ENCODE peak calls at places on chromosomes 13 and 19, in ten cellular contexts. One of them, this sample, is unnamed.

GRCh38 chr13:45299194-45299593 is 41.8 kb downstream of the TPT1 start:
- DNase-seq in endothelial cell of umbilical vein: peak; percentile 53
- DNase-seq in lower leg skin: no peak
- DNase-seq in ovary: no peak
- DNase-seq in GM12891: no peak
- DNase-seq in IMR-90: peak; percentile 45
- DNase-seq in right lobe of liver: no peak
- DNase-seq in body of pancreas: no peak
- DNase-seq in GM12892: no peak
- DNase-seq in A549: no peak
- DNase-seq in this sample: no peak

GRCh38 chr19:49763230-49763629 is at the start of gene TSKS:
- DNase-seq in body of pancreas: no peak
- DNase-seq in ovary: peak; percentile 37
- DNase-seq in lower leg skin: no peak
- DNase-seq in right lobe of liver: no peak
- DNase-seq in GM12891: no peak
- DNase-seq in GM12892: no peak
- DNase-seq in endothelial cell of umbilical vein: no peak
- DNase-seq in A549: no peak
- DNase-seq in IMR-90: no peak
- DNase-seq in this sample: no peak

GRCh38 chr19:46225558-46226004 is 4.0 kb upstream of the IGFL1 start:
- DNase-seq in endothelial cell of umbilical vein: peak; percentile 7
- DNase-seq in body of pancreas: no peak
- DNase-seq in IMR-90: peak; percentile 2
- DNase-seq in A549: no peak
- DNase-seq in GM12892: no peak
- DNase-seq in GM12891: no peak
- DNase-seq in right lobe of liver: no peak
- DNase-seq in lower leg skin: no peak
- DNase-seq in ovary: no peak
- DNase-seq in this sample: no peak

GRCh38 chr13:48158290-48158689 is 63.4 kb upstream of the MED4 start:
- DNase-seq in body of pancreas: no peak
- DNase-seq in IMR-90: no peak
- DNase-seq in A549: no peak
- DNase-seq in lower leg skin: no peak
- DNase-seq in ovary: no peak
- DNase-seq in GM12891: no peak
- DNase-seq in GM12892: no peak
- DNase-seq in endothelial cell of umbilical vein: no peak
- DNase-seq in right lobe of liver: no peak
- DNase-seq in this sample: no peak

GRCh38 chr13:44234566-44234965 is 139.1 kb upstream of the SERP2 start:
- DNase-seq in body of pancreas: no peak
- DNase-seq in A549: no peak
- DNase-seq in lower leg skin: no peak
- DNase-seq in GM12892: no peak
- DNase-seq in GM12891: no peak
- DNase-seq in IMR-90: peak; percentile 37
- DNase-seq in ovary: no peak
- DNase-seq in endothelial cell of umbilical vein: no peak
- DNase-seq in right lobe of liver: no peak
- DNase-seq in this sample: no peak

GRCh38 chr19:52453324-52454094 is at the start of gene ZNF578:
- DNase-seq in GM12891: peak; percentile 29
- DNase-seq in A549: no peak
- DNase-seq in body of pancreas: peak; percentile 67
- DNase-seq in endothelial cell of umbilical vein: peak; percentile 48
- DNase-seq in lower leg skin: peak; percentile 62
- DNase-seq in IMR-90: peak; percentile 84
- DNase-seq in right lobe of liver: peak; percentile 52
- DNase-seq in ovary: peak; percentile 80
- DNase-seq in GM12892: peak; percentile 11
- DNase-seq in this sample: peak; percentile 60

GRCh38 chr19:6249296-6249695 is 30.5 kb downstream of the MLLT1 start:
- DNase-seq in ovary: no peak
- DNase-seq in GM12891: no peak
- DNase-seq in right lobe of liver: no peak
- DNase-seq in endothelial cell of umbilical vein: no peak
- DNase-seq in A549: no peak
- DNase-seq in IMR-90: peak; percentile 49
- DNase-seq in body of pancreas: no peak
- DNase-seq in lower leg skin: no peak
- DNase-seq in GM12892: peak; percentile 5
- DNase-seq in this sample: peak; percentile 45

GRCh38 chr13:66835040-66835628 is 395.0 kb downstream of the PCDH9 start:
- DNase-seq in endothelial cell of umbilical vein: peak; percentile 63
- DNase-seq in GM12892: no peak
- DNase-seq in lower leg skin: no peak
- DNase-seq in right lobe of liver: peak; percentile 86
- DNase-seq in IMR-90: peak; percentile 18
- DNase-seq in ovary: peak; percentile 71
- DNase-seq in body of pancreas: peak; percentile 43
- DNase-seq in A549: peak; percentile 66
- DNase-seq in GM12891: no peak
- DNase-seq in this sample: peak; percentile 67

GRCh38 chr13:38767506-38768265 is 80.8 kb downstream of the FREM2 start:
- DNase-seq in IMR-90: no peak
- DNase-seq in lower leg skin: no peak
- DNase-seq in body of pancreas: no peak
- DNase-seq in ovary: no peak
- DNase-seq in GM12892: no peak
- DNase-seq in A549: no peak
- DNase-seq in GM12891: no peak
- DNase-seq in endothelial cell of umbilical vein: no peak
- DNase-seq in right lobe of liver: no peak
- DNase-seq in this sample: no peak

GRCh38 chr19:29586401-29586800 is 19.7 kb upstream of the POP4 start:
- DNase-seq in ovary: no peak
- DNase-seq in body of pancreas: no peak
- DNase-seq in IMR-90: no peak
- DNase-seq in right lobe of liver: no peak
- DNase-seq in A549: no peak
- DNase-seq in endothelial cell of umbilical vein: no peak
- DNase-seq in GM12892: no peak
- DNase-seq in GM12891: no peak
- DNase-seq in lower leg skin: no peak
- DNase-seq in this sample: no peak

GRCh38 chr13:52665325-52665724 is 12.7 kb downstream of the SUGT1 start:
- DNase-seq in GM12892: no peak
- DNase-seq in GM12891: no peak
- DNase-seq in body of pancreas: no peak
- DNase-seq in A549: peak; percentile 10
- DNase-seq in lower leg skin: no peak
- DNase-seq in right lobe of liver: no peak
- DNase-seq in IMR-90: peak; percentile 16
- DNase-seq in endothelial cell of umbilical vein: peak; percentile 46
- DNase-seq in ovary: no peak
- DNase-seq in this sample: no peak

GRCh38 chr19:33532859-33533455 is 11.4 kb upstream of the PEPD start:
- DNase-seq in GM12892: no peak
- DNase-seq in IMR-90: no peak
- DNase-seq in endothelial cell of umbilical vein: no peak
- DNase-seq in body of pancreas: no peak
- DNase-seq in A549: no peak
- DNase-seq in lower leg skin: no peak
- DNase-seq in ovary: no peak
- DNase-seq in GM12891: no peak
- DNase-seq in right lobe of liver: no peak
- DNase-seq in this sample: no peak

GRCh38 chr13:109764474-109765292 is 21.7 kb downstream of the IRS2 start:
- DNase-seq in body of pancreas: no peak
- DNase-seq in lower leg skin: no peak
- DNase-seq in GM12892: no peak
- DNase-seq in GM12891: no peak
- DNase-seq in IMR-90: peak; percentile 21
- DNase-seq in right lobe of liver: no peak
- DNase-seq in A549: no peak
- DNase-seq in endothelial cell of umbilical vein: no peak
- DNase-seq in ovary: no peak
- DNase-seq in this sample: peak; percentile 49

GRCh38 chr19:29268721-29269483 is 56.0 kb upstream of the UQCRFS1 start:
- DNase-seq in right lobe of liver: no peak
- DNase-seq in A549: no peak
- DNase-seq in GM12892: no peak
- DNase-seq in ovary: no peak
- DNase-seq in lower leg skin: no peak
- DNase-seq in endothelial cell of umbilical vein: no peak
- DNase-seq in IMR-90: no peak
- DNase-seq in body of pancreas: no peak
- DNase-seq in GM12891: no peak
- DNase-seq in this sample: no peak

GRCh38 chr19:33673258-33673875 is 51.6 kb downstream of the CHST8 start:
- DNase-seq in body of pancreas: no peak
- DNase-seq in endothelial cell of umbilical vein: no peak
- DNase-seq in right lobe of liver: no peak
- DNase-seq in A549: no peak
- DNase-seq in GM12892: no peak
- DNase-seq in ovary: no peak
- DNase-seq in lower leg skin: no peak
- DNase-seq in IMR-90: no peak
- DNase-seq in GM12891: no peak
- DNase-seq in this sample: no peak

GRCh38 chr19:16303755-16304154 is 20.9 kb upstream of the KLF2 start:
- DNase-seq in endothelial cell of umbilical vein: peak; percentile 84
- DNase-seq in GM12891: no peak
- DNase-seq in right lobe of liver: no peak
- DNase-seq in ovary: peak; percentile 72
- DNase-seq in lower leg skin: no peak
- DNase-seq in GM12892: no peak
- DNase-seq in body of pancreas: no peak
- DNase-seq in A549: no peak
- DNase-seq in IMR-90: no peak
- DNase-seq in this sample: peak; percentile 51

GRCh38 chr19:3405261-3405653 is 38.9 kb downstream of the NFIC start:
- DNase-seq in A549: no peak
- DNase-seq in GM12892: no peak
- DNase-seq in right lobe of liver: no peak
- DNase-seq in GM12891: no peak
- DNase-seq in body of pancreas: no peak
- DNase-seq in IMR-90: no peak
- DNase-seq in lower leg skin: no peak
- DNase-seq in ovary: no peak
- DNase-seq in endothelial cell of umbilical vein: no peak
- DNase-seq in this sample: no peak

GRCh38 chr19:6587093-6587820 is 3.7 kb downstream of the CD70 start:
- DNase-seq in lower leg skin: no peak
- DNase-seq in ovary: no peak
- DNase-seq in endothelial cell of umbilical vein: no peak
- DNase-seq in A549: no peak
- DNase-seq in body of pancreas: no peak
- DNase-seq in IMR-90: no peak
- DNase-seq in GM12891: no peak
- DNase-seq in right lobe of liver: no peak
- DNase-seq in GM12892: peak; percentile 26
- DNase-seq in this sample: no peak

GRCh38 chr13:26051231-26052135 is at the start of gene SHISA2:
- DNase-seq in GM12892: peak; percentile 39
- DNase-seq in IMR-90: peak; percentile 31
- DNase-seq in ovary: no peak
- DNase-seq in right lobe of liver: no peak
- DNase-seq in endothelial cell of umbilical vein: peak; percentile 69
- DNase-seq in GM12891: no peak
- DNase-seq in lower leg skin: no peak
- DNase-seq in A549: peak; percentile 14
- DNase-seq in body of pancreas: peak; percentile 15
- DNase-seq in this sample: no peak
- TF ChIP-seq POLR2A in GM12892: no peak
- TF ChIP-seq POLR2A in IMR-90: no peak
- TF ChIP-seq POLR2A in ovary: no peak
- TF ChIP-seq POLR2A in right lobe of liver: no peak
- TF ChIP-seq POLR2A in endothelial cell of umbilical vein: peak; percentile 92
- TF ChIP-seq POLR2A in GM12891: no peak
- TF ChIP-seq POLR2A in lower leg skin: no peak
- TF ChIP-seq POLR2A in A549: peak; percentile 19
- TF ChIP-seq POLR2A in body of pancreas: peak; percentile 62
- TF ChIP-seq POLR2A in this sample: peak; percentile 49

GRCh38 chr13:113448885-113449692 is 4.2 kb downstream of the ADPRHL1 start:
- DNase-seq in body of pancreas: peak; percentile 88
- DNase-seq in lower leg skin: peak; percentile 53
- DNase-seq in endothelial cell of umbilical vein: no peak
- DNase-seq in IMR-90: no peak
- DNase-seq in GM12892: no peak
- DNase-seq in GM12891: peak; percentile 49
- DNase-seq in right lobe of liver: no peak
- DNase-seq in A549: peak; percentile 96
- DNase-seq in ovary: peak; percentile 80
- DNase-seq in this sample: peak; percentile 67
- TF ChIP-seq POLR2A in body of pancreas: peak; percentile 74
- TF ChIP-seq POLR2A in lower leg skin: no peak
- TF ChIP-seq POLR2A in endothelial cell of umbilical vein: no peak
- TF ChIP-seq POLR2A in IMR-90: no peak
- TF ChIP-seq POLR2A in GM12892: peak; percentile 78
- TF ChIP-seq POLR2A in GM12891: peak; percentile 86
- TF ChIP-seq POLR2A in right lobe of liver: no peak
- TF ChIP-seq POLR2A in A549: peak; percentile 49
- TF ChIP-seq POLR2A in ovary: no peak
- TF ChIP-seq POLR2A in this sample: no peak

GRCh38 chr19:10106100-10106936 is at the start of gene PPAN:
- DNase-seq in endothelial cell of umbilical vein: peak; percentile 98
- DNase-seq in ovary: peak; percentile 99
- DNase-seq in right lobe of liver: peak; percentile 98
- DNase-seq in GM12891: peak; percentile 97
- DNase-seq in body of pancreas: peak; percentile 99
- DNase-seq in A549: peak; percentile 97
- DNase-seq in GM12892: peak; percentile 97
- DNase-seq in IMR-90: peak; percentile 98
- DNase-seq in lower leg skin: peak; percentile 97
- DNase-seq in this sample: peak; percentile 99
- TF ChIP-seq POLR2A in endothelial cell of umbilical vein: peak; percentile 89
- TF ChIP-seq POLR2A in ovary: peak; percentile 79
- TF ChIP-seq POLR2A in right lobe of liver: peak; percentile 62
- TF ChIP-seq POLR2A in GM12891: peak; percentile 79
- TF ChIP-seq POLR2A in body of pancreas: peak; percentile 77
- TF ChIP-seq POLR2A in A549: peak; percentile 71
- TF ChIP-seq POLR2A in GM12892: peak; percentile 89
- TF ChIP-seq POLR2A in IMR-90: peak; percentile 86
- TF ChIP-seq POLR2A in lower leg skin: no peak
- TF ChIP-seq POLR2A in this sample: no peak

DNA sequence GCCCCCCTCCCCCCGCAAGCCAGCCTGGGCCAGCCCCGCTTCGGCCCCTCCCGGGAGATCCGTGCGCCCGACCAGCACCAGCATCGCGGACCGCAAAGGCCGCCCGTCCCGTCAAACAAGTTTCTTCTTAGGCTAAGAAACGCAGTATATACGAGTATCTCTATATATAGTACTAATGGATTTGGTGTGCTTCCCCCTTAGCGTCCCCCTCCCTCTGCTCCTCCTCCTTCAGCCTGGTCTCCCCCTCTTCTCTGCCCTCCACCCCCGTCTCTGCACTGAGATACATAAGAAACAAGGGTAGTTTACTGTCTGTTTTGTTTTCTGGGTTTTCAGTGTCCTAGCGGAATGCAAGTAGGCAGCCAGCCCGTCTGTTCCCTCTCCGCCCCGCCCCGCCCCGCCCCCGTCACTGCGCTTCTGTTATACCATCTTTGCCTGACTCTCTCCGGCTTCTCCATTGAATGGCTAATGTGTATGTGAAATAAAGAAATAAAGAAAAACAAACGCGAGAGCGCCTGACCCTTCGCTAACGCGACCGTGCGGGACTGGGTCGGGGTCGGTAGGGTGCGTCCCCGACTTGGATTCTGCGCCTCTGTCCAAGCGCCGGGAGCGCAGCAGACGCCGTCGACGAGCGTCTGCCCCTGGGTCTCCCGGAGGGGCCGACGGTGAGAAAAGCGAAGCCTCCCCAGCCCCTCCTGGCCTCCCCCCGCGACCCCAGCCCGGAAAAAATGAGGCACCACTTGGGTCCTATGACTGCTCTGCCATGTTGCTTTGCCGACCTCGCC is 4.2 kb downstream of the LYL1 start:
- DNase-seq in body of pancreas: no peak
- DNase-seq in GM12892: no peak
- DNase-seq in right lobe of liver: no peak
- DNase-seq in endothelial cell of umbilical vein: peak; percentile 72
- DNase-seq in ovary: peak; percentile 55
- DNase-seq in IMR-90: no peak
- DNase-seq in GM12891: no peak
- DNase-seq in A549: no peak
- DNase-seq in lower leg skin: no peak
- DNase-seq in this sample: no peak
- TF ChIP-seq POLR2A in body of pancreas: no peak
- TF ChIP-seq POLR2A in GM12892: no peak
- TF ChIP-seq POLR2A in right lobe of liver: no peak
- TF ChIP-seq POLR2A in endothelial cell of umbilical vein: peak; percentile 34
- TF ChIP-seq POLR2A in ovary: no peak
- TF ChIP-seq POLR2A in IMR-90: no peak
- TF ChIP-seq POLR2A in GM12891: no peak
- TF ChIP-seq POLR2A in A549: no peak
- TF ChIP-seq POLR2A in lower leg skin: no peak
- TF ChIP-seq POLR2A in this sample: no peak

This sample was measured in adrenal gland.